ENCODE peak calls at places on chromosome 20, in seven cellular contexts. W, Q, B, V, Y, Z and L are unnamed samples. For H3K4me1, the result is how much of the 10 kb centered on the place peaks cover.

GRCh38 chr20:25015986-25016385 is 23.4 kb upstream of the APMAP start:
- DNase-seq in W (no peak), Q (no peak), B (no peak), V (no peak), Y (no peak), Z (peak), L (no peak)

GRCh38 chr20:37358366-37359150 is 12.6 kb downstream of the SRC start:
- DNase-seq in W (no peak), Q (no peak), B (no peak), V (peak), Y (no peak), Z (no peak), L (no peak)

GRCh38 chr20:57573893-57574292 is 13.0 kb downstream of the PCK1 start:
- DNase-seq in W (peak), Q (no peak), B (no peak), V (peak), Y (no peak), Z (no peak), L (no peak)

GRCh38 chr20:43824699-43825402 is 89.8 kb upstream of the TOX2 start:
- DNase-seq in W (no peak), Q (no peak), B (no peak), V (no peak), Y (peak), Z (no peak), L (peak)

GRCh38 chr20:667351-668034 is 8.1 kb downstream of the SCRT2 start:
- DNase-seq in W (peak), Q (no peak), B (peak), V (peak), Y (peak), Z (peak), L (peak)

GRCh38 chr20:60581606-60582005 is 623.4 kb downstream of the CDH26 start:
- DNase-seq in W (no peak), Q (no peak), B (no peak), V (no peak), Y (no peak), Z (no peak), L (no peak)

GRCh38 chr20:34410331-34410730 is 47.3 kb downstream of the ITCH start:
- DNase-seq in W (no peak), Q (no peak), B (no peak), V (no peak), Y (no peak), Z (no peak), L (no peak)

GRCh38 chr20:5845686-5846651 is 95.8 kb downstream of the SHLD1 start:
- DNase-seq in W (no peak), Q (peak), B (no peak), V (no peak), Y (peak), Z (no peak), L (no peak)

GRCh38 chr20:34639755-34640222 is 37.1 kb downstream of the PIGU start:
- DNase-seq in W (no peak), Q (no peak), B (no peak), V (no peak), Y (no peak), Z (peak), L (peak)

GRCh38 chr20:41897708-41898107 is 279.5 kb upstream of the CHD6 start:
- DNase-seq in W (no peak), Q (no peak), B (no peak), V (no peak), Y (no peak), Z (no peak), L (no peak)

GRCh38 chr20:37562695-37563480 is 35.2 kb upstream of the BLCAP start:
- DNase-seq in W (no peak), Q (no peak), B (no peak), V (no peak), Y (no peak), Z (no peak), L (no peak)

GRCh38 chr20:16020971-16021370 is 552.3 kb downstream of the KIF16B start:
- DNase-seq in W (peak), Q (no peak), B (no peak), V (no peak), Y (no peak), Z (no peak), L (no peak)

GRCh38 chr20:15547109-15547508 is 1026.1 kb downstream of the KIF16B start:
- DNase-seq in W (no peak), Q (no peak), B (no peak), V (no peak), Y (no peak), Z (no peak), L (no peak)

GRCh38 chr20:64101731-64102621 is 5.4 kb downstream of the NPBWR2 start:
- DNase-seq in W (peak), Q (peak), B (peak), V (peak), Y (peak), Z (peak), L (no peak)

GRCh38 chr20:62874745-62875344 is 13.2 kb upstream of the TCFL5 start:
- DNase-seq in W (no peak), Q (no peak), B (no peak), V (no peak), Y (no peak), Z (no peak), L (no peak)
- H3K4me1 ChIP-seq in W (under half), Q (under half), B (under half), V (under half), Y (under half), Z (under half), L (under half)

GRCh38 chr20:19932170-19932667 is 84.9 kb upstream of the NAA20 start:
- DNase-seq in W (no peak), Q (no peak), B (peak), V (no peak), Y (no peak), Z (no peak), L (no peak)

GRCh38 chr20:19937651-19938420 is 79.3 kb upstream of the NAA20 start:
- DNase-seq in W (no peak), Q (peak), B (no peak), V (no peak), Y (no peak), Z (no peak), L (no peak)

GRCh38 chr20:19936801-19937583 is 80.2 kb upstream of the NAA20 start:
- DNase-seq in W (no peak), Q (peak), B (peak), V (peak), Y (no peak), Z (no peak), L (no peak)

GRCh38 chr20:19935842-19936241 is 81.3 kb upstream of the NAA20 start:
- DNase-seq in W (no peak), Q (no peak), B (no peak), V (no peak), Y (no peak), Z (peak), L (peak)

GRCh38 chr20:19934792-19935491 is 82.2 kb upstream of the NAA20 start:
- DNase-seq in W (peak), Q (no peak), B (peak), V (no peak), Y (no peak), Z (peak), L (peak)
- H3K4me1 ChIP-seq in W (under half), Q (under half), B (under half), V (under half), Y (under half), Z (half or more), L (under half)

GRCh38 chr20:49674383-49675352 is 39.0 kb downstream of the B4GALT5 start:
- DNase-seq in W (peak), Q (no peak), B (no peak), V (no peak), Y (no peak), Z (peak), L (peak)
- H3K4me1 ChIP-seq in W (half or more), Q (half or more), B (half or more), V (under half), Y (half or more), Z (half or more), L (under half)

DNA sequence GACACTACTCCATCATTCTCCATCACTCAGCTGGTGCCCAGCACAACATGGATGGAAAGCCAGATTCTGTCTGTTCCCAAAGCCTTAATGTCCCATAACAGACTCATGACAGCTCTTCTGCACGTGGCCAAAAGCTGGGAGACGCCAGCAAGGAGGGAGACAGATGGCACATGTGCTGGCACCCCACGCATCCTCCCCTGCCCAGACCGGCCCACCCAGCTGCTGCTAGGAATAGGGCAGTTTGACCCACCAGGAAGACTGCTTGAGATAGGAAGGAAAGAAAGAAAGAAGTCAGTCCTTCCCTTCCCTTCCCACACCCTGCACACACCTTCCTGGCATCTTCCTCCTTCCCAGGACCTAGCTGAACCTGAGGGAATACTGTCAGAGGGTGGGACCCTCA is 96.2 kb downstream of the PREX1 start:
- DNase-seq in W (no peak), Q (no peak), B (no peak), V (no peak), Y (no peak), Z (no peak), L (no peak)
- H3K4me1 ChIP-seq in W (under half), Q (under half), B (under half), V (under half), Y (under half), Z (under half), L (under half)

DNA sequence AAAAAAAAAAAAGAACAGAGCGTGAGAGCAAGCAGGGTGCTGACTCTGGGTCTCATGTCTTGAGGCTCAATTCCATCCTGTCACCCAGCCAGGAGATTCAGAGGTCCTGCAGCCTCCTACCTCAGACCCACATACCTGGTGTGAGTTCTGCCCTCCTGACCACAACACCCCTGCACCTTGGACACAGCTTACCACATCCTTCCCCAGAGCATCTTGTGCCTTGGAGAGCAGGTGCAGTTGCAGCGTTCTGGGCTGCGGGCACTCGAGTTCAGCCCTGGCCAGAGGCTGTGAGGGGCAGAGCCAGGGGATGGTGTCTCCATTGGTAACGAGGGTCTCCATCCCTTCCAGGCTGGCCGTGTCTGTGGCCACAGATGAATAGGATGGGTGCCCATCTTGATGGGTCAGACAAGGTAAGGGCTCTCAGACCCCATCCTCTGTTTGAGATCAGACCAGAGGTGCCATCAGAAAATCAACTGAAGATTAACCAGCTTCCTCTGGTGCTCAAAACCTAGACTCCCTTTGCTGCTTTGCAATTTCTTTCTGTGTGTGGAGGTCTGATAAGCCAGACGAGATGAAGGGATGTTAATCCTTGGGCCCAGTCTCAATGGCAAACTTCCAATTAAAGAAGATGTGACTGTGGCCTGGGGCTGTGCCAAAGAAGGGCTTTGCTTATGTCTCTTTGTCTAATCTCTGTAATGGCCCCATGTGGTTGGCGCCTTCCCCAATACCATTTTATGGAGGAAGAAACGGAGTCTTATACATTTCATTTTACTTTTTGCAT is 14.7 kb upstream of the ZNF831 start:
- DNase-seq in W (no peak), Q (peak), B (no peak), V (no peak), Y (no peak), Z (no peak), L (no peak)
- H3K4me1 ChIP-seq in W (under half), Q (half or more), B (under half), V (under half), Y (under half), Z (under half), L (under half)

GRCh38 chr20:31707994-31708744 is 14.5 kb downstream of the BCL2L1 start:
- DNase-seq in W (no peak), Q (no peak), B (peak), V (no peak), Y (no peak), Z (peak), L (peak)
- H3K4me1 ChIP-seq in W (half or more), Q (under half), B (half or more), V (under half), Y (under half), Z (half or more), L (under half)